ENCODE peak calls at places on chromosomes 16 and 17, in nine cellular contexts. J is astrocyte of the cerebellum, C is psoas muscle, M is kidney epithelial cell, E is AG09309, G is tibial artery, S is fibroblast of villous mesenchyme, O is endodermal cell, N is Panc1. V is an unnamed sample.

GRCh38 chr16:19659554-19659953 is 58.5 kb downstream of the KNOP1 start:
- DNase-seq in S (peak), M (no peak), C (no peak), E (no peak), G (no peak), N (no peak), J (no peak), O (no peak), V (peak)

GRCh38 chr17:67837965-67838364 is 12.7 kb downstream of the BPTF start:
- DNase-seq in E (no peak), S (no peak), C (no peak), N (no peak), J (no peak), M (no peak), G (no peak), O (no peak), V (no peak)

GRCh38 chr16:21217121-21217520 is 5.7 kb upstream of the ZP2 start:
- DNase-seq in M (no peak), N (no peak), G (no peak), E (no peak), C (no peak), S (no peak), O (no peak), J (no peak), V (no peak)

GRCh38 chr17:28384281-28385036 is 13.0 kb downstream of the SARM1 start:
- DNase-seq in S (no peak), M (no peak), C (peak), E (no peak), N (no peak), G (peak), O (peak), J (no peak), V (no peak)

GRCh38 chr17:14741516-14741915 is 440.6 kb downstream of the HS3ST3B1 start:
- DNase-seq in J (no peak), C (no peak), M (no peak), O (peak), N (no peak), S (no peak), G (no peak), E (no peak), V (peak)

GRCh38 chr16:1184156-1184868 is 31.4 kb downstream of the CACNA1H start:
- DNase-seq in M (no peak), G (peak), J (no peak), S (no peak), O (peak), N (no peak), C (no peak), E (no peak), V (no peak)

GRCh38 chr17:79951361-79952264 is 84.1 kb downstream of the TBC1D16 start:
- DNase-seq in M (peak), G (peak), J (peak), O (peak), C (peak), S (peak), E (peak), N (no peak), V (peak)

GRCh38 chr17:51152766-51153209 is 571 bp upstream of the NME1 start:
- DNase-seq in J (no peak), O (no peak), M (no peak), N (no peak), C (no peak), G (no peak), E (no peak), S (peak), V (peak)

GRCh38 chr17:65556014-65556909 is 5.2 kb downstream of the AXIN2 start:
- DNase-seq in S (peak), J (peak), E (no peak), M (no peak), N (peak), O (peak), C (peak), G (peak), V (peak)

GRCh38 chr17:47277921-47278320 is 24.3 kb downstream of the ITGB3 start:
- DNase-seq in J (no peak), S (peak), E (no peak), G (no peak), O (no peak), M (no peak), N (no peak), C (no peak), V (peak)

GRCh38 chr16:81514041-81514559 is 69.5 kb downstream of the CMIP start:
- DNase-seq in G (peak), S (peak), E (no peak), C (peak), O (no peak), J (no peak), M (no peak), N (no peak), V (no peak)

GRCh38 chr16:12142157-12142556 is 165.6 kb downstream of the SNX29 start:
- DNase-seq in O (no peak), M (no peak), J (no peak), S (no peak), G (no peak), C (no peak), E (no peak), N (no peak), V (no peak)

GRCh38 chr17:1460233-1460632 is 4.2 kb upstream of the CRK start:
- DNase-seq in J (no peak), S (no peak), E (no peak), O (no peak), M (no peak), C (peak), N (peak), G (peak), V (no peak)

GRCh38 chr16:25478476-25478875 is 213.3 kb upstream of the HS3ST4 start:
- DNase-seq in E (no peak), C (no peak), N (no peak), M (no peak), O (no peak), J (no peak), G (no peak), S (no peak), V (no peak)

GRCh38 chr17:7393613-7394451 is 493 bp downstream of the PLSCR3 start:
- DNase-seq in G (no peak), E (no peak), N (no peak), C (no peak), S (no peak), J (no peak), O (peak), M (no peak), V (peak)

GRCh38 chr16:1552129-1552528 is 18.7 kb downstream of the TMEM204 start:
- DNase-seq in E (no peak), N (no peak), O (no peak), G (no peak), S (no peak), M (no peak), C (no peak), J (no peak), V (no peak)

GRCh38 chr17:67200727-67201301 is 44.2 kb downstream of the HELZ start:
- DNase-seq in J (no peak), M (no peak), S (no peak), N (no peak), G (no peak), C (no peak), E (no peak), O (no peak), V (peak)

DNA sequence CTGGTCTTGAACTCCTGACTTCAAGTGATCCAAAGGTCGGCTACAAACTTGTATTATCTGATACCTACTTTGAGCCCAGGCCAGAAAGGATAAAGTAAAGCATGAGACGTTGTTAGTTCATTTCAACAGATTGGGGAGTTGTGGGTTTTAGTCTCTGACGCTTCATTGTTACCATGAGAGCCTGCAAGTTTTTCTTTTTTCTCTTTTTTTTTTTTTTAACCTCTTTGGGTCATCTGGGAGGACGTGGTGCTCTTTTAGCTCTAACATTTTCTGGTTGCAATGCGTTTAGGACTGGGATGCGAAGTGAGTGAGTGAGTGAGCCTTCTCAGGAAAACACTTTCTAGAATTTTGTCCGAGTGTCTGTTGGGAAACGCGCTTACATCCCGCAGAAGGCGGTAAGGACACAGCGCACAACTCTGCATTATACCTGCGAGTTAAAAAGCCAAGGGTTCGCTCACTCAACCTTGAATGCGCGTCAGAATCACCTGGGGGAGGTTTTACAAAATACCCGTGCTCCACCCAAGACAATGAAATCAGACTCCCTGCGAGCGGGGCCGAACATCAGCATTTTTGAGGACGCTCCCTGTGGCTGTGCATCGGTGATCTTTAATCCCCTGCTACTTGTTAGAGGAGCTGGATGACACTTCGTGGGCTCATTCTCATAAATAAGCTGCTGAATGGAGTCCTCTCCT is 704 bp upstream of the RNF135 start:
- DNase-seq in G (peak), J (no peak), M (no peak), S (no peak), C (peak), O (peak), E (no peak), N (no peak), V (peak)
- H3K4me3 ChIP-seq in G (peak), J (peak), M (peak), S (peak), C (peak), O (peak), E (peak), N (peak), V (peak)

DNA sequence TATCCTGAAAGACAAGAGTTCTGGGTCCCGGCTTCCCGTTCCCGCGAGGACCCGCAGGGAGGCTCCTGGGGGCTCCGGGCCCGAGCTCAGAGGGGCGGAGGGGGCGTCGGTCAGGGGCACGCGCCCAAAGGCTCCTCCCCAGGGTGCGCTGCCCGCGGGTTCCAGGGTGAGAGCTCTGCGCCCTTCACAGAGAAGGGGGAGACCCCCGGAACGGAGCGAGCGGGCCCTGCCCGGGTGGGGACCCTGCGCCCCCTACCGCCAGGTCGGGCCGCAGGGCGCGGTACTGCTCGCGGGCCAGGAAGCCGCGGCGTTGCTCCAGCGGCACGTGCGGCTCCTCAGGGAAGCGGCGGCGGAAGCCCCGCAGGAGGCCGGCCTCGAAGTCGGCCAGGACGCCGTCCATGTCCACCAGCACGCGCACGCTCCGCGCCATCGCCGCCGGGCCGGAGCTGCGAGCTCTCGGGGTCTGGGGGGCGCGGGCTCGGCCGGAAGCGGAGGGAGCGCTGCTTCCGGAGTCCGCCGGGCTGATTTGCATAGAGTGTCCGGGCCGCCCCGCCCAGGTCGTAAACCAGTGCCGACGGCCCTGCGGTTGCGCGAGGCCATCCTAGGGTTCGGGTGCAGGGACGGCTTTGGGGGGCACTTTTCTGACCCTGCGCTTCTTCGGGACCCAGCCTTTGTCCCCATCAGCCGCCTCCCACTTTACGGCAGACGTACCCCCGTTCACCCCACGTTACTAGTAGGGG is at the start of gene NT5C:
- DNase-seq in E (no peak), M (no peak), N (no peak), J (peak), C (peak), S (peak), G (peak), O (peak), V (peak)
- TF ChIP-seq CTCF in E (peak), M (peak), N (peak), J (peak), C (peak), S (peak), G (peak), O (peak), V (peak)

GRCh38 chr16:30903002-30903401 is 6.6 kb downstream of the CTF1 start:
- DNase-seq in N (no peak), J (no peak), O (no peak), G (no peak), E (no peak), C (no peak), M (no peak), S (no peak), V (no peak)
- H3K4me3 ChIP-seq in N (no peak), J (no peak), O (no peak), G (peak), E (no peak), C (peak), M (no peak), S (no peak), V (no peak)

GRCh38 chr16:68800257-68800875 is 43.0 kb upstream of the TANGO6 start:
- DNase-seq in S (peak), O (peak), E (peak), G (no peak), M (no peak), J (peak), C (no peak), N (peak), V (peak)
- TF ChIP-seq CTCF in S (peak), O (peak), E (peak), G (peak), M (peak), J (peak), C (peak), N (peak), V (peak)

V was measured in choroid plexus epithelial cell.